ENCODE peak calls at places on chromosomes 5 and 9, in seven cellular contexts. One of them, this sample, is unnamed. For H3K9me3, the result is how much of the 10 kb centered on the place peaks cover.

GRCh38 chr5:68252678-68253520 is 37.3 kb downstream of the PIK3R1 start:
- DNase-seq in cardiac muscle cell: peak
- DNase-seq in OCI-LY7: peak
- DNase-seq in stomach: peak
- DNase-seq in hepatocyte: peak
- DNase-seq in aorta: no peak
- DNase-seq in IMR-90: peak
- DNase-seq in this sample: no peak

GRCh38 chr5:81924467-81924866 is 47.4 kb upstream of the ATG10 start:
- DNase-seq in stomach: no peak
- DNase-seq in OCI-LY7: no peak
- DNase-seq in IMR-90: no peak
- DNase-seq in aorta: no peak
- DNase-seq in cardiac muscle cell: no peak
- DNase-seq in hepatocyte: no peak
- DNase-seq in this sample: no peak

GRCh38 chr5:107450531-107450930 is 220.2 kb downstream of the EFNA5 start:
- DNase-seq in stomach: no peak
- DNase-seq in OCI-LY7: no peak
- DNase-seq in cardiac muscle cell: no peak
- DNase-seq in hepatocyte: no peak
- DNase-seq in IMR-90: no peak
- DNase-seq in aorta: no peak
- DNase-seq in this sample: no peak

GRCh38 chr9:69899491-69899890 is 78.9 kb downstream of the CFAP95 start:
- DNase-seq in OCI-LY7: no peak
- DNase-seq in cardiac muscle cell: no peak
- DNase-seq in stomach: no peak
- DNase-seq in hepatocyte: no peak
- DNase-seq in IMR-90: no peak
- DNase-seq in aorta: no peak
- DNase-seq in this sample: no peak

GRCh38 chr9:133780404-133780945 is 42.3 kb upstream of the SARDH start:
- DNase-seq in OCI-LY7: no peak
- DNase-seq in cardiac muscle cell: no peak
- DNase-seq in stomach: no peak
- DNase-seq in hepatocyte: no peak
- DNase-seq in aorta: peak
- DNase-seq in IMR-90: no peak
- DNase-seq in this sample: no peak

GRCh38 chr5:160188151-160188967 is 40.9 kb upstream of the FABP6 start:
- DNase-seq in cardiac muscle cell: peak
- DNase-seq in stomach: peak
- DNase-seq in OCI-LY7: no peak
- DNase-seq in hepatocyte: peak
- DNase-seq in IMR-90: peak
- DNase-seq in aorta: peak
- DNase-seq in this sample: no peak

GRCh38 chr9:72954431-72955420 is 1.9 kb upstream of the ALDH1A1 start:
- DNase-seq in stomach: no peak
- DNase-seq in OCI-LY7: no peak
- DNase-seq in aorta: no peak
- DNase-seq in hepatocyte: no peak
- DNase-seq in IMR-90: no peak
- DNase-seq in cardiac muscle cell: peak
- DNase-seq in this sample: no peak

GRCh38 chr5:165333623-165334022 is 1828.2 kb downstream of the MAT2B start:
- DNase-seq in IMR-90: no peak
- DNase-seq in hepatocyte: no peak
- DNase-seq in stomach: no peak
- DNase-seq in OCI-LY7: no peak
- DNase-seq in aorta: no peak
- DNase-seq in cardiac muscle cell: peak
- DNase-seq in this sample: no peak

GRCh38 chr5:168552146-168552545 is 23.0 kb downstream of the FBLL1 start:
- DNase-seq in OCI-LY7: no peak
- DNase-seq in IMR-90: peak
- DNase-seq in stomach: no peak
- DNase-seq in aorta: no peak
- DNase-seq in hepatocyte: no peak
- DNase-seq in cardiac muscle cell: peak
- DNase-seq in this sample: no peak

GRCh38 chr9:98775831-98776441 is 20.4 kb downstream of the ANKS6 start:
- DNase-seq in aorta: no peak
- DNase-seq in OCI-LY7: peak
- DNase-seq in stomach: no peak
- DNase-seq in IMR-90: peak
- DNase-seq in cardiac muscle cell: peak
- DNase-seq in hepatocyte: peak
- DNase-seq in this sample: no peak

GRCh38 chr9:123400926-123401503 is 45.0 kb downstream of the CRB2 start:
- DNase-seq in stomach: no peak
- DNase-seq in cardiac muscle cell: no peak
- DNase-seq in IMR-90: no peak
- DNase-seq in OCI-LY7: no peak
- DNase-seq in aorta: no peak
- DNase-seq in hepatocyte: no peak
- DNase-seq in this sample: no peak

GRCh38 chr5:134086943-134087305 is 27.6 kb upstream of the TCF7 start:
- DNase-seq in IMR-90: no peak
- DNase-seq in OCI-LY7: no peak
- DNase-seq in hepatocyte: no peak
- DNase-seq in aorta: no peak
- DNase-seq in cardiac muscle cell: no peak
- DNase-seq in stomach: no peak
- DNase-seq in this sample: no peak

GRCh38 chr9:134611046-134611445 is 30.6 kb upstream of the COL5A1 start:
- DNase-seq in IMR-90: no peak
- DNase-seq in stomach: no peak
- DNase-seq in cardiac muscle cell: no peak
- DNase-seq in aorta: no peak
- DNase-seq in OCI-LY7: no peak
- DNase-seq in hepatocyte: no peak
- DNase-seq in this sample: no peak

GRCh38 chr9:928363-929042 is 48.0 kb upstream of the DMRT3 start:
- DNase-seq in hepatocyte: peak
- DNase-seq in IMR-90: no peak
- DNase-seq in aorta: no peak
- DNase-seq in OCI-LY7: peak
- DNase-seq in cardiac muscle cell: peak
- DNase-seq in stomach: no peak
- DNase-seq in this sample: no peak

GRCh38 chr9:137077758-137078693 is 709 bp downstream of the UAP1L1 start:
- DNase-seq in aorta: peak
- DNase-seq in stomach: no peak
- DNase-seq in OCI-LY7: peak
- DNase-seq in IMR-90: no peak
- DNase-seq in cardiac muscle cell: peak
- DNase-seq in hepatocyte: no peak
- DNase-seq in this sample: no peak

GRCh38 chr5:50856720-50857119 is 190.3 kb downstream of the PARP8 start:
- DNase-seq in stomach: no peak
- DNase-seq in OCI-LY7: peak
- DNase-seq in aorta: no peak
- DNase-seq in IMR-90: no peak
- DNase-seq in cardiac muscle cell: no peak
- DNase-seq in hepatocyte: no peak
- DNase-seq in this sample: no peak

GRCh38 chr5:34627794-34628193 is 28.3 kb upstream of the RAI14 start:
- DNase-seq in aorta: no peak
- DNase-seq in cardiac muscle cell: peak
- DNase-seq in stomach: no peak
- DNase-seq in IMR-90: peak
- DNase-seq in hepatocyte: no peak
- DNase-seq in OCI-LY7: no peak
- DNase-seq in this sample: no peak

GRCh38 chr5:147690595-147690994 is 91.9 kb downstream of the JAKMIP2 start:
- DNase-seq in hepatocyte: peak
- DNase-seq in IMR-90: peak
- DNase-seq in aorta: no peak
- DNase-seq in cardiac muscle cell: no peak
- DNase-seq in OCI-LY7: peak
- DNase-seq in stomach: peak
- DNase-seq in this sample: no peak

GRCh38 chr5:162289489-162289888 is 221.9 kb downstream of the GABRG2 start:
- DNase-seq in stomach: no peak
- DNase-seq in aorta: no peak
- DNase-seq in hepatocyte: no peak
- DNase-seq in IMR-90: no peak
- DNase-seq in OCI-LY7: no peak
- DNase-seq in cardiac muscle cell: no peak
- DNase-seq in this sample: no peak

GRCh38 chr9:126151031-126151670 is 175.5 kb upstream of the MVB12B start:
- DNase-seq in hepatocyte: no peak
- DNase-seq in OCI-LY7: no peak
- DNase-seq in cardiac muscle cell: peak
- DNase-seq in IMR-90: no peak
- DNase-seq in stomach: peak
- DNase-seq in aorta: peak
- DNase-seq in this sample: no peak

GRCh38 chr9:101063192-101063591 is 34.7 kb downstream of the PLPPR1 start:
- DNase-seq in OCI-LY7: no peak
- DNase-seq in aorta: no peak
- DNase-seq in cardiac muscle cell: no peak
- DNase-seq in stomach: no peak
- DNase-seq in IMR-90: no peak
- DNase-seq in hepatocyte: no peak
- DNase-seq in this sample: no peak

GRCh38 chr5:167634432-167634831 is 657.0 kb upstream of the WWC1 start:
- DNase-seq in hepatocyte: peak
- DNase-seq in IMR-90: peak
- DNase-seq in aorta: no peak
- DNase-seq in cardiac muscle cell: peak
- DNase-seq in OCI-LY7: no peak
- DNase-seq in stomach: no peak
- DNase-seq in this sample: no peak

GRCh38 chr9:113155911-113156559 is 5.2 kb downstream of the SLC31A2 start:
- DNase-seq in IMR-90: no peak
- DNase-seq in OCI-LY7: no peak
- DNase-seq in stomach: no peak
- DNase-seq in hepatocyte: no peak
- DNase-seq in aorta: no peak
- DNase-seq in cardiac muscle cell: no peak
- DNase-seq in this sample: no peak

GRCh38 chr9:35814106-35814840 is 569 bp downstream of the HINT2 start:
- DNase-seq in IMR-90: peak
- DNase-seq in hepatocyte: peak
- DNase-seq in stomach: peak
- DNase-seq in cardiac muscle cell: peak
- DNase-seq in aorta: peak
- DNase-seq in OCI-LY7: peak
- DNase-seq in this sample: no peak

GRCh38 chr5:133824661-133825254 is 143.7 kb downstream of the C5orf15 start:
- DNase-seq in hepatocyte: no peak
- DNase-seq in stomach: no peak
- DNase-seq in aorta: peak
- DNase-seq in cardiac muscle cell: no peak
- DNase-seq in IMR-90: no peak
- DNase-seq in OCI-LY7: no peak
- DNase-seq in this sample: no peak

GRCh38 chr9:136923881-136924280 is 20.7 kb downstream of the FBXW5 start:
- DNase-seq in IMR-90: no peak
- DNase-seq in stomach: no peak
- DNase-seq in OCI-LY7: peak
- DNase-seq in hepatocyte: no peak
- DNase-seq in cardiac muscle cell: no peak
- DNase-seq in aorta: no peak
- DNase-seq in this sample: no peak

GRCh38 chr9:92850898-92851297 is 26.9 kb downstream of the ZNF484 start:
- DNase-seq in aorta: no peak
- DNase-seq in stomach: no peak
- DNase-seq in hepatocyte: no peak
- DNase-seq in IMR-90: no peak
- DNase-seq in cardiac muscle cell: no peak
- DNase-seq in OCI-LY7: peak
- DNase-seq in this sample: no peak

GRCh38 chr9:92846662-92847145 is 31.1 kb downstream of the ZNF484 start:
- DNase-seq in aorta: no peak
- DNase-seq in IMR-90: no peak
- DNase-seq in hepatocyte: no peak
- DNase-seq in cardiac muscle cell: no peak
- DNase-seq in stomach: no peak
- DNase-seq in OCI-LY7: no peak
- DNase-seq in this sample: no peak
- H3K9me3 ChIP-seq in aorta: under half
- H3K9me3 ChIP-seq in IMR-90: under half
- H3K9me3 ChIP-seq in hepatocyte: half or more
- H3K9me3 ChIP-seq in cardiac muscle cell: under half
- H3K9me3 ChIP-seq in stomach: half or more
- H3K9me3 ChIP-seq in OCI-LY7: under half
- H3K9me3 ChIP-seq in this sample: under half

DNA sequence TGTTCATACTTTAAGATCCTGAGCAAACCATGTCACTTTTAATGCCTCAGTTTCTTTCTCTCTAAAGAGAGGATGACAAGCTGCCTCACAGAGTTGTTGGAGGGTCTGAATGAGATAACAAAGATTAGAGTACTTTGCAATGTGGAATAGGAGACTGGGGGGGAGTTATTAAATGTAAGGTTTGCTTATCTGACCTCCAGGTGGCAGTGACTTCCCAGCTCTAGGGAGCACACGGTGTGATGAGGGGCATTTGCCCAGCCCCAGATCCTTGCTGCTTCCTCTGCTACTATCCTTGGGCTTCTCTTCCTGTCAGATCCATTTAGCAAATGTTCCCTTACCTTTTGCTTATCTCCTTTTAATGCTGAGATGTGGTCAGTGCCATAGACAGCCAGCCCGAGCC is 30.7 kb downstream of the ENHO start:
- DNase-seq in cardiac muscle cell: no peak
- DNase-seq in OCI-LY7: peak
- DNase-seq in stomach: no peak
- DNase-seq in aorta: no peak
- DNase-seq in hepatocyte: no peak
- DNase-seq in IMR-90: no peak
- DNase-seq in this sample: no peak
- H3K9me3 ChIP-seq in cardiac muscle cell: under half
- H3K9me3 ChIP-seq in OCI-LY7: under half
- H3K9me3 ChIP-seq in stomach: under half
- H3K9me3 ChIP-seq in aorta: under half
- H3K9me3 ChIP-seq in hepatocyte: under half
- H3K9me3 ChIP-seq in IMR-90: under half
- H3K9me3 ChIP-seq in this sample: under half

GRCh38 chr5:174479325-174479724 is 245.1 kb upstream of the MSX2 start:
- DNase-seq in IMR-90: no peak
- DNase-seq in cardiac muscle cell: no peak
- DNase-seq in stomach: no peak
- DNase-seq in OCI-LY7: no peak
- DNase-seq in hepatocyte: no peak
- DNase-seq in aorta: no peak
- DNase-seq in this sample: no peak
- H3K9me3 ChIP-seq in IMR-90: under half
- H3K9me3 ChIP-seq in cardiac muscle cell: under half
- H3K9me3 ChIP-seq in stomach: under half
- H3K9me3 ChIP-seq in OCI-LY7: under half
- H3K9me3 ChIP-seq in hepatocyte: under half
- H3K9me3 ChIP-seq in aorta: under half
- H3K9me3 ChIP-seq in this sample: under half

DNA sequence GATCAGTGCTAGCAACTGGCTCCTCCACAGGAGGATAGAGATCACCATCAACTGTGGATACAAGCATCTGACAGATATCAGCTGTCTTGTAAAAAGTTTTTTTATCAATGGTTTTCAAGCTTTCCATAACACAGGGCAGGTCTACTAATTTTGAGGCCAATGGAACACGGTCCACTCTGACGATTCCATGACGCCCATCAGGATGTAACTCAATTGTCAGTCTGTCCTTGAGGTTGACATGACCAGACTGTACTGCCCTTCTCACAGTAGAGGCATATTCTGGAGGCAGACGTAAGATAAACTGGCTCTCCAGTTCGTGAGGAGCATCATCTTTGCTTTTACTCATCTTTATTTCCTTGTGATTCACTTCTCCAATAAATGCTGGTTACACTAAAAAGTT is 885 bp downstream of the TAF7 start:
- DNase-seq in cardiac muscle cell: no peak
- DNase-seq in hepatocyte: no peak
- DNase-seq in IMR-90: no peak
- DNase-seq in aorta: no peak
- DNase-seq in OCI-LY7: no peak
- DNase-seq in stomach: no peak
- DNase-seq in this sample: no peak
- H3K9me3 ChIP-seq in cardiac muscle cell: under half
- H3K9me3 ChIP-seq in hepatocyte: half or more
- H3K9me3 ChIP-seq in IMR-90: under half
- H3K9me3 ChIP-seq in aorta: under half
- H3K9me3 ChIP-seq in OCI-LY7: under half
- H3K9me3 ChIP-seq in stomach: half or more
- H3K9me3 ChIP-seq in this sample: under half

This sample was measured in T-helper 17 cell.